ENCODE peak calls at places on chromosome 13, in nine cellular contexts. N is IMR-90, J is neuronal stem cell, K is OCI-LY7, F is HCT116, A is fibroblast of lung, T is GM23338, O is GM23248, M is hepatocyte. R is an unnamed sample.
A peak's percentile ranks its signal among the peaks of the same experiment; 100 is the strongest.

GRCh38 chr13:30463820-30464495 is 1.8 kb downstream of the HMGB1 start:
- DNase-seq in N (peak; percentile 50), J (no peak), K (peak; percentile 79), F (no peak), A (peak; percentile 62), T (no peak), O (peak; percentile 79), M (peak; percentile 69), R (peak; percentile 51)

GRCh38 chr13:29540334-29540733 is 55.2 kb downstream of the SLC7A1 start:
- DNase-seq in N (no peak), J (no peak), K (no peak), F (no peak), A (peak; percentile 61), T (peak; percentile 41), O (no peak), M (no peak), R (no peak)

GRCh38 chr13:99028890-99029289 is 51.0 kb upstream of the DOCK9 start:
- DNase-seq in N (no peak), J (no peak), K (peak; percentile 45), F (no peak), A (no peak), T (peak; percentile 78), O (no peak), M (no peak), R (no peak)

GRCh38 chr13:89029062-89029461 is 1357.9 kb downstream of the SLITRK5 start:
- DNase-seq in N (no peak), J (no peak), K (no peak), F (no peak), A (peak; percentile 26), T (no peak), O (no peak), M (no peak), R (no peak)

GRCh38 chr13:110070046-110070445 is 236.9 kb downstream of the COL4A1 start:
- DNase-seq in N (no peak), J (no peak), K (no peak), F (no peak), A (no peak), T (peak; percentile 13), O (no peak), M (no peak), R (no peak)

GRCh38 chr13:37878496-37878895 is 8.9 kb upstream of the TRPC4 start:
- DNase-seq in N (peak; percentile 53), J (no peak), K (no peak), F (no peak), A (peak; percentile 31), T (no peak), O (peak; percentile 62), M (no peak), R (no peak)

GRCh38 chr13:26112843-26113242 is 61.0 kb upstream of the SHISA2 start:
- DNase-seq in N (peak; percentile 10), J (no peak), K (no peak), F (no peak), A (no peak), T (peak; percentile 48), O (peak; percentile 15), M (no peak), R (peak; percentile 37)

GRCh38 chr13:60152114-60152513 is 11.6 kb downstream of the DIAPH3 start:
- DNase-seq in N (peak; percentile 15), J (no peak), K (no peak), F (no peak), A (peak; percentile 64), T (no peak), O (peak; percentile 18), M (no peak), R (peak; percentile 19)

GRCh38 chr13:42836930-42837329 is 55.5 kb downstream of the FAM216B start:
- DNase-seq in N (peak; percentile 51), J (no peak), K (no peak), F (peak; percentile 4), A (peak; percentile 18), T (peak; percentile 52), O (peak; percentile 73), M (peak; percentile 67), R (peak; percentile 46)

GRCh38 chr13:19810996-19811881 is 28.5 kb upstream of the PSPC1 start:
- DNase-seq in N (peak; percentile 22), J (no peak), K (no peak), F (no peak), A (no peak), T (no peak), O (no peak), M (no peak), R (no peak)

GRCh38 chr13:38686635-38687245 is at the start of gene FREM2:
- DNase-seq in N (no peak), J (peak; percentile 92), K (no peak), F (no peak), A (peak; percentile 59), T (peak; percentile 98), O (peak; percentile 33), M (peak; percentile 88), R (peak; percentile 15)

GRCh38 chr13:68176486-68176885 is 946.4 kb upstream of the PCDH9 start:
- DNase-seq in N (peak; percentile 36), J (no peak), K (no peak), F (peak; percentile 4), A (peak; percentile 89), T (no peak), O (peak; percentile 1), M (peak; percentile 19), R (peak; percentile 68)

GRCh38 chr13:97002581-97002980 is 8.3 kb upstream of the OXGR1 start:
- DNase-seq in N (no peak), J (no peak), K (no peak), F (no peak), A (peak; percentile 87), T (no peak), O (peak; percentile 17), M (no peak), R (no peak)

GRCh38 chr13:23159205-23159586 is 21.6 kb upstream of the SGCG start:
- DNase-seq in N (peak; percentile 13), J (peak; percentile 68), K (no peak), F (no peak), A (peak; percentile 12), T (peak; percentile 90), O (peak; percentile 72), M (peak; percentile 68), R (peak; percentile 31)

GRCh38 chr13:109792416-109793090 is 6.2 kb upstream of the IRS2 start:
- DNase-seq in N (no peak), J (no peak), K (no peak), F (no peak), A (no peak), T (no peak), O (no peak), M (no peak), R (no peak)

GRCh38 chr13:26679945-26680516 is 80.6 kb downstream of the GPR12 start:
- DNase-seq in N (peak; percentile 54), J (no peak), K (no peak), F (no peak), A (peak; percentile 24), T (peak; percentile 71), O (no peak), M (no peak), R (no peak)

GRCh38 chr13:51275101-51275500 is 52.9 kb downstream of the FAM124A start:
- DNase-seq in N (no peak), J (no peak), K (no peak), F (no peak), A (no peak), T (no peak), O (no peak), M (no peak), R (no peak)

GRCh38 chr13:29369060-29369743 is 226.3 kb downstream of the SLC7A1 start:
- DNase-seq in N (peak; percentile 34), J (peak; percentile 50), K (peak; percentile 75), F (peak; percentile 27), A (peak; percentile 23), T (peak; percentile 81), O (peak; percentile 69), M (peak; percentile 72), R (peak; percentile 70)

GRCh38 chr13:52760078-52760477 is 20.5 kb upstream of the CNMD start:
- DNase-seq in N (no peak), J (no peak), K (no peak), F (no peak), A (no peak), T (no peak), O (no peak), M (no peak), R (no peak)

GRCh38 chr13:23621316-23621645 is 51.1 kb downstream of the TNFRSF19 start:
- DNase-seq in N (peak; percentile 96), J (no peak), K (no peak), F (no peak), A (peak; percentile 95), T (no peak), O (peak; percentile 95), M (peak; percentile 80), R (peak; percentile 79)

DNA sequence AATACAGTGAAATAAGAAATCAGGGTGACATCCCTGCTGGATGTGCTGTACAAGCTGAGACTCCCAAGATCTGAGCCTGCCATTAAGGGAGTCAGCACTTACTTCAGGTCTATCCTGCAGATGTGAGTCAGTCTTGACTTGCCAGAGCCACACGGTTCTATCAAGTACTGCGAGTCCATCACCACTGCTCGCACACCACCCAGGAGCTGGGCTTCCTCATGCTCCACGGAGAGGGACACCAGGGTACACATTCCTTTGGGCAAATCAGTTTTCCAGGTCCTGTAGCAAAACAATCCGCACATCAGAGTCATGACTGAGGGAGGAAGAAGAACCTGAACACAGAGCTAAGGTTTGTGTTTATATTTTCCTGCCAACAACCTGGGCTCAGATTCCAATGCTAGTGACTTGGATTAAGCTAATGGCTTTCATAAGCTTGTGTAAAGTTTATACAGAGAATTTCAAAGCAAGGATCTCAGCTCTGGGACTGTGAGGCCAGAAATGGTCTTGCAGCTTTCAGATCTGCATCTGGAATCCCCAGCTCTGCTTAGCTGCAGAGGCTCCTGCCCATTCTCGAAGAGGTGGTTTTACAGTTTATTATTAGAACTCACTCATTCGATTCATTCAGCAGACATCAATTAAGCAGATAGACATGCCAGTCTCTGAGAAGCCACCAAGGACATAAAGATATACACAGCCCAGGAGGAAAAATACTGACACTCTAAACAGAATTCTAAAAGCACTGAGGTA is 90.6 kb downstream of the KL start:
- DNase-seq in N (peak; percentile 62), J (no peak), K (no peak), F (no peak), A (no peak), T (no peak), O (no peak), M (no peak), R (no peak)
- H3K36me3 ChIP-seq in N (peaks cover 55% of the 10 kb centered on the region), J (no peaks in the 10 kb centered on the region), K (no peaks in the 10 kb centered on the region), F (no peaks in the 10 kb centered on the region), A (peaks cover 19% of the 10 kb centered on the region), T (no peaks in the 10 kb centered on the region), O (peaks cover 36% of the 10 kb centered on the region), M (no peaks in the 10 kb centered on the region), R (peaks cover 35% of the 10 kb centered on the region)

GRCh38 chr13:107211073-107211472 is 643.1 kb upstream of the ARGLU1 start:
- DNase-seq in N (peak; percentile 97), J (peak; percentile 70), K (peak; percentile 42), F (peak; percentile 22), A (peak; percentile 87), T (peak; percentile 92), O (peak; percentile 96), M (peak; percentile 94), R (peak; percentile 88)
- H3K4me2 ChIP-seq in N (peak overlapping the region; percentile 19), J (no peak overlapping the region), K (no peak overlapping the region), F (no peak overlapping the region), A (peak overlapping the region; percentile 13), T (no peak overlapping the region), O (peak overlapping the region; percentile 80), M (peak overlapping the region; percentile 68), R (peak overlapping the region; percentile 66)

GRCh38 chr13:113224486-113224885 is 15.1 kb downstream of the CUL4A start:
- DNase-seq in N (no peak), J (no peak), K (no peak), F (no peak), A (no peak), T (no peak), O (no peak), M (no peak), R (no peak)
- H3K36me3 ChIP-seq in N (peaks cover 59% of the 10 kb centered on the region), J (peaks cover 39% of the 10 kb centered on the region), K (peaks cover 59% of the 10 kb centered on the region), F (peaks cover 40% of the 10 kb centered on the region), A (peaks cover 34% of the 10 kb centered on the region), T (peaks cover 33% of the 10 kb centered on the region), O (peaks cover 18% of the 10 kb centered on the region), M (no peaks in the 10 kb centered on the region), R (peaks cover 3% of the 10 kb centered on the region)

GRCh38 chr13:45280751-45281634 is 60.0 kb downstream of the TPT1 start:
- DNase-seq in N (peak; percentile 78), J (peak; percentile 17), K (peak; percentile 48), F (peak; percentile 79), A (peak; percentile 82), T (peak; percentile 77), O (peak; percentile 90), M (peak; percentile 80), R (peak; percentile 83)
- H3K4me2 ChIP-seq in N (no peak overlapping the region), J (no peak overlapping the region), K (no peak overlapping the region), F (peak overlapping the region; percentile 46), A (no peak overlapping the region), T (no peak overlapping the region), O (peak overlapping the region; percentile 20), M (no peak overlapping the region), R (peak overlapping the region; percentile 34)